ENCODE peak calls at places on chromosome 4, in four cellular contexts. Q is ACHN, H is PC-3, O is neural crest cell. M is an unnamed sample.

GRCh38 chr4:57074753-57075152 is 35.4 kb downstream of the IGFBP7 start:
- DNase-seq in Q (no peak), H (peak), O (no peak), M (no peak)

GRCh38 chr4:176443117-176443516 is 123.4 kb downstream of the SPCS3 start:
- DNase-seq in Q (peak), H (peak), O (no peak), M (no peak)

GRCh38 chr4:41160856-41161255 is 53.5 kb downstream of the APBB2 start:
- DNase-seq in Q (no peak), H (peak), O (no peak), M (no peak)

GRCh38 chr4:14856076-14856926 is 146.0 kb upstream of the CPEB2 start:
- DNase-seq in Q (peak), H (peak), O (no peak), M (no peak)

GRCh38 chr4:144338834-144339233 is 198.3 kb upstream of the GYPA start:
- DNase-seq in Q (no peak), H (no peak), O (no peak), M (no peak)

GRCh38 chr4:56909083-56909981 is 1.6 kb downstream of the REST start:
- DNase-seq in Q (peak), H (peak), O (peak), M (peak)

GRCh38 chr4:72701987-72702819 is 133.2 kb upstream of the ADAMTS3 start:
- DNase-seq in Q (peak), H (peak), O (peak), M (no peak)

GRCh38 chr4:79255793-79256192 is 70.1 kb downstream of the NAA11 start:
- DNase-seq in Q (no peak), H (no peak), O (no peak), M (no peak)

GRCh38 chr4:13711233-13711775 is 83.8 kb upstream of the BOD1L1 start:
- DNase-seq in Q (no peak), H (no peak), O (no peak), M (no peak)

GRCh38 chr4:163816494-163816893 is 322.0 kb downstream of the TMA16 start:
- DNase-seq in Q (no peak), H (no peak), O (no peak), M (no peak)

GRCh38 chr4:88318751-88319350 is 34.5 kb upstream of the PPM1K start:
- DNase-seq in Q (no peak), H (peak), O (no peak), M (no peak)

GRCh38 chr4:6273661-6273990 is 4.0 kb downstream of the WFS1 start:
- DNase-seq in Q (no peak), H (peak), O (no peak), M (no peak)

GRCh38 chr4:23915459-23916132 is 25.7 kb upstream of the PPARGC1A start:
- DNase-seq in Q (no peak), H (no peak), O (no peak), M (no peak)

GRCh38 chr4:98745372-98745771 is 87.0 kb upstream of the TSPAN5 start:
- DNase-seq in Q (peak), H (peak), O (no peak), M (no peak)

GRCh38 chr4:74037076-74037475 is 1.4 kb downstream of the CXCL3 start:
- DNase-seq in Q (no peak), H (peak), O (no peak), M (no peak)

GRCh38 chr4:38385286-38386010 is 278.6 kb upstream of the KLF3 start:
- DNase-seq in Q (peak), H (no peak), O (no peak), M (no peak)

GRCh38 chr4:143023519-143023918 is 161.2 kb upstream of the USP38 start:
- DNase-seq in Q (no peak), H (peak), O (no peak), M (no peak)

GRCh38 chr4:158322119-158322518 is 111.8 kb downstream of the TMEM144 start:
- DNase-seq in Q (no peak), H (peak), O (no peak), M (no peak)

GRCh38 chr4:84309191-84309590 is 189.9 kb downstream of the NKX6-1 start:
- DNase-seq in Q (no peak), H (no peak), O (no peak), M (no peak)

GRCh38 chr4:188399834-188400233 is 260.6 kb downstream of the TRIML1 start:
- DNase-seq in Q (no peak), H (no peak), O (no peak), M (no peak)

GRCh38 chr4:48906283-48907173 is at the start of gene OCIAD2:
- DNase-seq in Q (peak), H (peak), O (peak), M (peak)

M was measured in effector CD8-positive, alpha-beta T cell.